ENCODE peak calls at places on chromosomes 11 and 22, in ten cellular contexts. T, S, B, R, Q, M, H, X, K and N are unnamed samples.
A peak's percentile ranks its signal among the peaks of the same experiment; 100 is the strongest.

GRCh38 chr11:13064593-13064992 is 55.5 kb downstream of the RASSF10 start:
- DNase-seq in R (no peak), M (no peak), X (no peak), Q (no peak), H (no peak), S (no peak), T (no peak), K (no peak), B (no peak), N (no peak)

GRCh38 chr22:26016916-26017315 is 152.3 kb upstream of the SEZ6L start:
- DNase-seq in M (no peak), T (no peak), X (no peak), R (no peak), K (no peak), S (no peak), H (no peak), Q (no peak), B (no peak), N (no peak)

GRCh38 chr11:65058419-65059054 is at the start of gene NAALADL1:
- DNase-seq in B (no peak), S (no peak), X (no peak), H (no peak), Q (no peak), K (no peak), R (no peak), T (no peak), M (no peak), N (no peak)

GRCh38 chr11:45052361-45052760 is 94.1 kb upstream of the PRDM11 start:
- DNase-seq in M (no peak), S (no peak), Q (no peak), T (no peak), H (no peak), B (no peak), R (no peak), X (no peak), K (no peak), N (no peak)

GRCh38 chr11:13972033-13972910 is 9.7 kb downstream of the SPON1 start:
- DNase-seq in H (no peak), T (no peak), X (no peak), S (no peak), M (no peak), Q (no peak), R (no peak), K (no peak), B (no peak), N (no peak)

GRCh38 chr11:86983071-86983488 is 27.9 kb upstream of the FZD4 start:
- DNase-seq in Q (no peak), T (no peak), K (no peak), S (no peak), X (peak; percentile 9), R (no peak), M (no peak), B (no peak), H (no peak), N (no peak)

GRCh38 chr11:78354741-78355705 is 62.6 kb downstream of the GAB2 start:
- DNase-seq in R (peak; percentile 26), K (no peak), T (no peak), M (peak; percentile 22), B (peak; percentile 90), Q (no peak), X (no peak), S (no peak), H (no peak), N (no peak)

GRCh38 chr11:73248526-73249185 is 23.5 kb upstream of the P2RY6 start:
- DNase-seq in K (no peak), H (no peak), R (no peak), S (no peak), Q (no peak), T (no peak), X (no peak), M (no peak), B (no peak), N (no peak)

GRCh38 chr11:898540-899190 is 11.9 kb downstream of the CHID1 start:
- DNase-seq in X (peak; percentile 30), R (no peak), H (no peak), K (no peak), S (peak; percentile 29), M (peak; percentile 49), B (no peak), T (no peak), Q (no peak), N (peak; percentile 35)

GRCh38 chr22:30396871-30397655 is at the start of gene SEC14L2:
- DNase-seq in H (peak; percentile 55), B (peak; percentile 19), S (peak; percentile 40), X (peak; percentile 41), K (no peak), Q (peak; percentile 51), R (no peak), M (peak; percentile 85), T (peak; percentile 58), N (peak; percentile 74)

GRCh38 chr11:79367844-79368243 is 73.0 kb downstream of the TENM4 start:
- DNase-seq in K (no peak), M (no peak), T (no peak), H (no peak), R (no peak), X (no peak), Q (no peak), S (no peak), B (no peak), N (no peak)

GRCh38 chr22:46006379-46007002 is 29.5 kb upstream of the WNT7B start:
- DNase-seq in Q (peak; percentile 89), T (peak; percentile 94), X (peak; percentile 89), B (no peak), K (peak; percentile 78), M (peak; percentile 92), S (peak; percentile 85), H (peak; percentile 80), R (peak; percentile 22), N (peak; percentile 93)